ENCODE peak calls at places on chromosome 1, in four cellular contexts. E is GM12878, K is A549, P is endothelial cell of umbilical vein. C is an unnamed sample.

GRCh38 chr1:194355488-194356106 is 1169.2 kb upstream of the B3GALT2 start:
- DNase-seq in P (no peak), K (no peak), E (no peak), C (no peak)

GRCh38 chr1:56710646-56711045 is 65.5 kb downstream of the PRKAA2 start:
- DNase-seq in P (peak), K (peak), E (no peak), C (no peak)

GRCh38 chr1:101182627-101183387 is 54.0 kb upstream of the S1PR1 start:
- DNase-seq in P (no peak), K (no peak), E (no peak), C (no peak)

GRCh38 chr1:101181930-101182329 is 54.9 kb upstream of the S1PR1 start:
- DNase-seq in K (no peak), E (no peak), P (peak), C (no peak)

GRCh38 chr1:31765041-31765467 is 914 bp upstream of the ADGRB2 start:
- DNase-seq in P (peak), K (peak), E (no peak), C (peak)

GRCh38 chr1:156124557-156125483 is 10.3 kb downstream of the LMNA start:
- DNase-seq in P (no peak), K (peak), E (peak), C (peak)

GRCh38 chr1:182350839-182351238 is 40.8 kb downstream of the GLUL start:
- DNase-seq in E (no peak), K (no peak), P (no peak), C (no peak)

GRCh38 chr1:235075955-235076308 is 52.7 kb downstream of the TOMM20 start:
- DNase-seq in E (no peak), P (no peak), K (no peak), C (no peak)

GRCh38 chr1:116915182-116915611 is 5.5 kb downstream of the PTGFRN start:
- DNase-seq in E (no peak), K (no peak), P (no peak), C (no peak)

GRCh38 chr1:19688041-19688842 is 23.6 kb downstream of the HTR6 start:
- DNase-seq in E (no peak), P (no peak), K (no peak), C (no peak)

GRCh38 chr1:2322065-2322571 is 69.2 kb downstream of the MORN1 start:
- DNase-seq in P (peak), K (no peak), E (no peak), C (no peak)

GRCh38 chr1:42484382-42484781 is 21.3 kb downstream of the CCDC30 start:
- DNase-seq in K (peak), E (no peak), P (no peak), C (no peak)

GRCh38 chr1:67575861-67576260 is 109.1 kb upstream of the GADD45A start:
- DNase-seq in K (no peak), E (no peak), P (peak), C (no peak)

GRCh38 chr1:109479901-109480300 is 3.8 kb upstream of the ATXN7L2 start:
- DNase-seq in K (no peak), E (no peak), P (no peak), C (no peak)

GRCh38 chr1:59188413-59189213 is 108.3 kb upstream of the FGGY start:
- DNase-seq in K (no peak), P (no peak), E (no peak), C (no peak)

GRCh38 chr1:30106125-30106524 is 617.3 kb downstream of the MATN1 start:
- DNase-seq in K (peak), P (peak), E (no peak), C (peak)

GRCh38 chr1:219812491-219813221 is 115.7 kb downstream of the SLC30A10 start:
- DNase-seq in K (peak), E (no peak), P (peak), C (peak)

GRCh38 chr1:213110349-213111300 is 59.6 kb downstream of the RPS6KC1 start:
- DNase-seq in E (peak), P (no peak), K (no peak), C (no peak)

GRCh38 chr1:20284046-20284445 is 6.6 kb upstream of the VWA5B1 start:
- DNase-seq in P (no peak), E (no peak), K (no peak), C (no peak)

GRCh38 chr1:80064524-80064923 is 1058.0 kb upstream of the ADGRL4 start:
- DNase-seq in P (no peak), E (no peak), K (no peak), C (no peak)

GRCh38 chr1:40692429-40692905 is 963 bp downstream of the NFYC start:
- DNase-seq in K (no peak), P (no peak), E (no peak), C (no peak)

GRCh38 chr1:67645495-67646144 is 39.4 kb upstream of the GADD45A start:
- DNase-seq in P (no peak), K (peak), E (no peak), C (no peak)

GRCh38 chr1:43427524-43427923 is 26.2 kb downstream of the HYI start:
- DNase-seq in E (no peak), P (no peak), K (no peak), C (no peak)

GRCh38 chr1:229124471-229125198 is 146.3 kb upstream of the RAB4A start:
- DNase-seq in E (no peak), P (no peak), K (no peak), C (no peak)
- TF ChIP-seq CTCF in E (no peak), P (no peak), K (no peak), C (no peak)

GRCh38 chr1:62358974-62359373 is 39.7 kb upstream of the KANK4 start:
- DNase-seq in K (no peak), E (no peak), P (no peak), C (no peak)

GRCh38 chr1:62355095-62355494 is 35.9 kb upstream of the KANK4 start:
- DNase-seq in P (no peak), E (no peak), K (no peak), C (no peak)

GRCh38 chr1:62357916-62358315 is 38.7 kb upstream of the KANK4 start:
- DNase-seq in E (no peak), P (no peak), K (no peak), C (no peak)

GRCh38 chr1:62353853-62354252 is 34.6 kb upstream of the KANK4 start:
- DNase-seq in E (no peak), P (no peak), K (no peak), C (no peak)

GRCh38 chr1:62356257-62356835 is 37.1 kb upstream of the KANK4 start:
- DNase-seq in P (no peak), E (peak), K (peak), C (peak)
- TF ChIP-seq MYC in P (no peak), E (no peak), K (no peak), C (no peak)

DNA sequence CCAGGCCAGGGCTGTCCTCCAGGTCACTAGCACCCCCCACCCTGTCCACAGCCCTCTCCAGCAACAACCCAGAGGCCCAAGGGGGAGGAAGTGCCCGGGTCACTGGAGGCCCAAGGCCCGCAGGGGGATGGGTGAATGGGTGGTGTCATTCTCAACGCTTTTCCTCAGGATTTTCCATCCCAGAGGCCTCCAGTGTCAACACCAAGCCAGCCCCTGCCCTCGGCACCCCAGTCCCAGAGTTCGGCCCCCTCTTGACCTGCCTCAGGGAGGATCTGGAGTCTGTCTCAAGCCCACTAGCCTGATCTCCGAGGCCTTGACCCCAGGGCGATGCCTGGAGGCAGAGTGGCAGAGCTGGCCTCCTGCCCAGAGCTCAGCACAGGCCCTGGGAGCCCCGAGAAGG is 5.1 kb downstream of the TMEM82 start:
- DNase-seq in P (no peak), K (no peak), E (no peak), C (no peak)
- H3K4me3 ChIP-seq in P (no peak), K (no peak), E (no peak), C (no peak)

GRCh38 chr1:4587721-4588120 is 66.7 kb upstream of the AJAP1 start:
- DNase-seq in E (no peak), K (no peak), P (no peak), C (no peak)

GRCh38 chr1:4584471-4584870 is 69.9 kb upstream of the AJAP1 start:
- DNase-seq in K (no peak), P (no peak), E (no peak), C (no peak)

GRCh38 chr1:4585705-4586104 is 68.7 kb upstream of the AJAP1 start:
- DNase-seq in E (no peak), K (no peak), P (no peak), C (no peak)

GRCh38 chr1:4586611-4587010 is 67.8 kb upstream of the AJAP1 start:
- DNase-seq in E (no peak), P (no peak), K (no peak), C (no peak)

DNA sequence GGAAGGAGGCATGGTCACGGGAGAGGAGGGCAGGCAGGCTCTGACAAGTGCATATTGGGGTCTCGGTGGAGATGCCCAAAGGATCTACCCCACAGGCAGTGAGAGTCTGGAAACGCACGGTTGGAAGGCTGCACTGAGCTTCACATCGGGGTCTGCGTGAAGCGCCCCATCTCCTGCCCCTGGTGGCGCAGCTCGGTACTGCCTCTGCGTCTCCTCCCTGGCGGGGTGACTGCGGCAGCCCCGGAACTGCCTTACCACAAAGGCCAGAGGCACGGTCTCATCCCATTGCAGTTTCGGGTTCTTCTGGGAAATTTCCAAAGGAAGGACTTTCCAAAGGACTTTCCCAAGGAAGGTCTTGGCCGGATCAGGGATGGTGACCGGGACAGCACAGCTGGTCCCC is 69.2 kb upstream of the AJAP1 start:
- DNase-seq in K (peak), E (no peak), P (no peak), C (peak)
- TF ChIP-seq CTCF in K (peak), E (peak), P (no peak), C (peak)

C was measured in NB4.